ENCODE peak calls at places on chromosomes 4 and X, in nine cellular contexts. P, D, L, H, E, K, B, M and Z are unnamed samples.

GRCh38 chr4:110196871-110197420 is 1.5 kb downstream of the ELOVL6 start:
- DNase-seq in P (peak), D (peak), L (peak), H (peak), E (peak), K (peak), B (no peak), M (no peak), Z (no peak)

GRCh38 chr4:156633846-156634245 is 337.8 kb downstream of the PDGFC start:
- DNase-seq in P (no peak), D (no peak), L (no peak), H (no peak), E (no peak), K (no peak), B (no peak), M (no peak), Z (no peak)

GRCh38 chrX:70134116-70134477 is 850 bp downstream of the IGBP1 start:
- DNase-seq in P (no peak), D (no peak), L (peak), H (peak), E (peak), K (peak), B (no peak), M (no peak), Z (no peak)

GRCh38 chrX:71935542-71935941 is 24.9 kb downstream of the NHSL2 start:
- DNase-seq in P (no peak), D (no peak), L (no peak), H (no peak), E (no peak), K (no peak), B (no peak), M (no peak), Z (no peak)

GRCh38 chr4:19739101-19739651 is 512.5 kb upstream of the SLIT2 start:
- DNase-seq in P (no peak), D (no peak), L (peak), H (peak), E (peak), K (peak), B (no peak), M (peak), Z (peak)

GRCh38 chr4:82969414-82969813 is 41.2 kb downstream of the LIN54 start:
- DNase-seq in P (no peak), D (no peak), L (no peak), H (no peak), E (no peak), K (no peak), B (no peak), M (no peak), Z (no peak)

GRCh38 chr4:133982533-133983224 is 218.9 kb downstream of the PABPC4L start:
- DNase-seq in P (no peak), D (no peak), L (no peak), H (peak), E (peak), K (peak), B (no peak), M (no peak), Z (no peak)

GRCh38 chr4:137998666-137999429 is 243.3 kb downstream of the SLC7A11 start:
- DNase-seq in P (no peak), D (no peak), L (peak), H (peak), E (peak), K (peak), B (no peak), M (no peak), Z (peak)

GRCh38 chr4:164871673-164872072 is 5.3 kb upstream of the APELA start:
- DNase-seq in P (no peak), D (no peak), L (no peak), H (no peak), E (no peak), K (no peak), B (no peak), M (no peak), Z (no peak)

GRCh38 chrX:96126182-96126581 is 558.5 kb upstream of the DIAPH2 start:
- DNase-seq in P (no peak), D (no peak), L (no peak), H (no peak), E (no peak), K (no peak), B (no peak), M (no peak), Z (no peak)

GRCh38 chr4:8705161-8706145 is 112.9 kb downstream of the CPZ start:
- DNase-seq in P (no peak), D (no peak), L (no peak), H (no peak), E (no peak), K (no peak), B (peak), M (no peak), Z (no peak)

GRCh38 chrX:71198066-71198465 is 25.0 kb upstream of the GJB1 start:
- DNase-seq in P (no peak), D (no peak), L (no peak), H (no peak), E (no peak), K (no peak), B (no peak), M (no peak), Z (no peak)

GRCh38 chrX:63299596-63299995 is 51.5 kb downstream of the SPIN4 start:
- DNase-seq in P (no peak), D (no peak), L (no peak), H (no peak), E (no peak), K (no peak), B (no peak), M (no peak), Z (no peak)

GRCh38 chr4:13918110-13918509 is 290.6 kb upstream of the BOD1L1 start:
- DNase-seq in P (peak), D (peak), L (peak), H (peak), E (peak), K (peak), B (no peak), M (peak), Z (peak)

GRCh38 chr4:3302786-3303444 is 10.1 kb downstream of the RGS12 start:
- DNase-seq in P (no peak), D (no peak), L (no peak), H (no peak), E (no peak), K (no peak), B (no peak), M (no peak), Z (no peak)

GRCh38 chrX:39772057-39772832 is 325.5 kb downstream of the BCOR start:
- DNase-seq in P (no peak), D (no peak), L (no peak), H (peak), E (peak), K (no peak), B (peak), M (no peak), Z (peak)

GRCh38 chr4:127304356-127304755 is 328.4 kb upstream of the INTU start:
- DNase-seq in P (peak), D (no peak), L (no peak), H (peak), E (peak), K (peak), B (no peak), M (no peak), Z (no peak)

GRCh38 chr4:143358923-143359694 is 22.4 kb downstream of the GAB1 start:
- DNase-seq in P (peak), D (no peak), L (peak), H (peak), E (peak), K (peak), B (peak), M (peak), Z (peak)

GRCh38 chr4:139593091-139593564 is 37.1 kb upstream of the SETD7 start:
- DNase-seq in P (no peak), D (peak), L (peak), H (peak), E (peak), K (peak), B (no peak), M (no peak), Z (peak)

GRCh38 chrX:40153335-40154221 is 55.8 kb upstream of the BCOR start:
- DNase-seq in P (peak), D (peak), L (no peak), H (no peak), E (peak), K (peak), B (peak), M (no peak), Z (no peak)

GRCh38 chrX:519741-520140 is 110.8 kb upstream of the SHOX start:
- DNase-seq in P (no peak), D (no peak), L (no peak), H (no peak), E (no peak), K (no peak), B (no peak), M (no peak), Z (no peak)

GRCh38 chr4:160510925-160511324 is 1408.0 kb downstream of the RAPGEF2 start:
- DNase-seq in P (no peak), D (peak), L (no peak), H (no peak), E (peak), K (no peak), B (no peak), M (peak), Z (peak)

GRCh38 chr4:106818764-106819163 is 217.3 kb downstream of the DKK2 start:
- DNase-seq in P (no peak), D (no peak), L (no peak), H (no peak), E (peak), K (peak), B (no peak), M (no peak), Z (no peak)

GRCh38 chr4:55397521-55398321 is 2.0 kb downstream of the TMEM165 start:
- DNase-seq in P (no peak), D (no peak), L (peak), H (peak), E (peak), K (peak), B (no peak), M (no peak), Z (no peak)

GRCh38 chrX:129686422-129686948 is 31.7 kb upstream of the APLN start:
- DNase-seq in P (no peak), D (no peak), L (peak), H (peak), E (peak), K (peak), B (no peak), M (no peak), Z (no peak)

GRCh38 chrX:136816970-136817369 is 36.2 kb upstream of the ARHGEF6 start:
- DNase-seq in P (no peak), D (no peak), L (peak), H (peak), E (peak), K (peak), B (no peak), M (no peak), Z (no peak)

GRCh38 chr4:182752158-182752910 is 164.9 kb downstream of the DCTD start:
- DNase-seq in P (no peak), D (no peak), L (peak), H (peak), E (peak), K (peak), B (no peak), M (peak), Z (peak)

GRCh38 chr4:110475881-110476818 is at the start of gene ENPEP:
- DNase-seq in P (peak), D (no peak), L (peak), H (peak), E (peak), K (peak), B (no peak), M (no peak), Z (peak)

GRCh38 chr4:122341906-122342305 is 36.9 kb upstream of the ADAD1 start:
- DNase-seq in P (no peak), D (peak), L (peak), H (peak), E (peak), K (peak), B (no peak), M (peak), Z (peak)

GRCh38 chr4:149293233-149293632 is 522.4 kb downstream of the IQCM start:
- DNase-seq in P (no peak), D (no peak), L (peak), H (no peak), E (no peak), K (no peak), B (no peak), M (no peak), Z (no peak)

GRCh38 chrX:47648376-47648775 is 2.0 kb downstream of the ELK1 start:
- DNase-seq in P (no peak), D (no peak), L (no peak), H (peak), E (peak), K (no peak), B (no peak), M (no peak), Z (no peak)

GRCh38 chrX:122565952-122566351 is 618.1 kb upstream of the GRIA3 start:
- DNase-seq in P (peak), D (no peak), L (peak), H (peak), E (peak), K (peak), B (no peak), M (peak), Z (peak)

GRCh38 chrX:1325515-1326116 is 11.0 kb upstream of the IL3RA start:
- DNase-seq in P (no peak), D (no peak), L (no peak), H (no peak), E (no peak), K (no peak), B (no peak), M (no peak), Z (no peak)

GRCh38 chrX:19758536-19758935 is 128.9 kb downstream of the SH3KBP1 start:
- DNase-seq in P (no peak), D (no peak), L (no peak), H (no peak), E (no peak), K (peak), B (no peak), M (no peak), Z (no peak)

GRCh38 chrX:143437439-143437838 is 79.8 kb downstream of the SPANXN3 start:
- DNase-seq in P (no peak), D (no peak), L (peak), H (no peak), E (no peak), K (no peak), B (no peak), M (no peak), Z (no peak)

GRCh38 chr4:2793578-2793919 is 664 bp downstream of the SH3BP2 start:
- DNase-seq in P (peak), D (no peak), L (peak), H (peak), E (peak), K (peak), B (peak), M (no peak), Z (no peak)

GRCh38 chrX:132191938-132192337 is 27.3 kb downstream of the RAP2C start:
- DNase-seq in P (no peak), D (no peak), L (no peak), H (no peak), E (no peak), K (no peak), B (no peak), M (no peak), Z (no peak)

GRCh38 chr4:168630445-168631187 is 133.8 kb downstream of the PALLD start:
- DNase-seq in P (no peak), D (peak), L (no peak), H (peak), E (peak), K (peak), B (no peak), M (peak), Z (peak)

GRCh38 chr4:158836828-158837449 is 68.1 kb downstream of the FNIP2 start:
- DNase-seq in P (no peak), D (no peak), L (no peak), H (no peak), E (no peak), K (no peak), B (no peak), M (no peak), Z (no peak)

GRCh38 chr4:184503869-184504300 is 29.5 kb upstream of the IRF2 start:
- DNase-seq in P (no peak), D (no peak), L (no peak), H (peak), E (peak), K (peak), B (no peak), M (no peak), Z (peak)
- H3K4me3 ChIP-seq in P (no peak), D (no peak), L (no peak), H (no peak), E (no peak), K (no peak), B (no peak), M (no peak), Z (no peak)

GRCh38 chr4:146333187-146333894 is 119.0 kb downstream of the REELD1 start:
- DNase-seq in P (peak), D (no peak), L (peak), H (peak), E (peak), K (peak), B (no peak), M (peak), Z (peak)
- H3K4me3 ChIP-seq in P (no peak), D (no peak), L (no peak), H (peak), E (peak), K (peak), B (no peak), M (no peak), Z (no peak)

GRCh38 chr4:125390727-125391126 is 76.0 kb downstream of the FAT4 start:
- DNase-seq in P (no peak), D (no peak), L (no peak), H (no peak), E (no peak), K (peak), B (no peak), M (no peak), Z (no peak)
- H3K4me3 ChIP-seq in P (no peak), D (no peak), L (peak), H (peak), E (no peak), K (no peak), B (no peak), M (no peak), Z (no peak)

GRCh38 chr4:98210293-98210692 is 50.9 kb upstream of the RAP1GDS1 start:
- DNase-seq in P (no peak), D (no peak), L (no peak), H (no peak), E (no peak), K (no peak), B (no peak), M (no peak), Z (no peak)
- H3K4me3 ChIP-seq in P (no peak), D (no peak), L (no peak), H (no peak), E (no peak), K (no peak), B (no peak), M (no peak), Z (no peak)

GRCh38 chrX:13692771-13693231 is 3.9 kb downstream of the RAB9A start:
- DNase-seq in P (no peak), D (no peak), L (no peak), H (no peak), E (no peak), K (no peak), B (no peak), M (no peak), Z (no peak)

GRCh38 chrX:13689519-13690211 is 737 bp downstream of the RAB9A start:
- DNase-seq in P (no peak), D (no peak), L (peak), H (peak), E (peak), K (peak), B (no peak), M (no peak), Z (peak)

GRCh38 chrX:13691845-13692334 is 3.0 kb downstream of the RAB9A start:
- DNase-seq in P (no peak), D (no peak), L (no peak), H (no peak), E (peak), K (no peak), B (no peak), M (no peak), Z (peak)

GRCh38 chrX:13688772-13689518 is at the start of gene RAB9A:
- DNase-seq in P (peak), D (peak), L (peak), H (peak), E (peak), K (peak), B (peak), M (no peak), Z (peak)

GRCh38 chrX:13690836-13691235 is 1.9 kb downstream of the RAB9A start:
- DNase-seq in P (no peak), D (no peak), L (no peak), H (no peak), E (no peak), K (peak), B (no peak), M (no peak), Z (no peak)
- H3K4me3 ChIP-seq in P (no peak), D (no peak), L (peak), H (peak), E (peak), K (peak), B (peak), M (no peak), Z (no peak)

DNA sequence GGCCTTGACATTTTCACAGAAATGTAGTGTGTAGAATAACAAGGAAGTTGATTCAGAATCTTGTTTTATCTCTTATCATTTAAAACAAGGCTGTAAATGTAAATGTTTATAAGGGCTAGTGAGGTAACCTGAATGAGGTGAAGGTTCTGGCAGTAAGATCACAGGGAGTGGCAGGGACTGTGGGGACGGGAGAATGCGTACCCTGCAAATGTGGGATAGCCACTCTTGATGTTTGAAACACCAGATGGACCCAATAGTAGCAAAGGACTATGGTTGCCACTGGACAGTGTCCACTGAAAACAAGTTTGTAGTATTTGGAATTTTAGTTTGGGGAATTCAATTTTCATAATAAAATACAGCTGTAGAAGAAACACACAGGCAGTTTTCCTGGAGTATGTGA is 155.3 kb downstream of the FHIP1A start:
- DNase-seq in P (peak), D (no peak), L (no peak), H (no peak), E (no peak), K (no peak), B (no peak), M (no peak), Z (no peak)
- H3K4me3 ChIP-seq in P (no peak), D (no peak), L (no peak), H (no peak), E (no peak), K (no peak), B (no peak), M (no peak), Z (no peak)

DNA sequence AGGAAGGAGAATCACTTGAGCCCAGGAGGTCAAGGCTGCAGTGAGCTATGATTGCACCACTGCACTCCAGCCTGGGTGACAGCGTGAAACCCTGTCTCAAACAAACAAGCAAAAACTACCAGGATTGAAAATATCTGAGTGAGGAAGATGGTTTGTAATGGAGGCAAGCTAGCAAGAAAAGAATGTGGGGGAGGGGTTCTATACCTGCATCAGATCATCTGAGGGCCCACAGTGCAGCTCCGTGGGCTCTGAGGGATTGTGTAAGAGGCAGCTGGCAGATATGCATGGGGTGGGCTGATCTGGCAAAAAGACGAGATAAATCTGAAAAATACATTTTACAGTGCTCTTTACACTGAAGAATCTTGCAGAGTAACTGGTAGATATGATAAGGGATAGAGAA is 28.9 kb upstream of the CHRNA9 start:
- DNase-seq in P (no peak), D (no peak), L (no peak), H (no peak), E (no peak), K (no peak), B (no peak), M (no peak), Z (no peak)
- H3K4me3 ChIP-seq in P (no peak), D (no peak), L (no peak), H (no peak), E (no peak), K (no peak), B (no peak), M (no peak), Z (no peak)